ENCODE peak calls at places on chromosomes 13 and 19, in seven cellular contexts. N, C, Y, L, T, G and D are unnamed samples.

GRCh38 chr19:56476093-56476492 is 1.1 kb downstream of the ZNF667 start:
- DNase-seq in G (no peak), Y (no peak), T (no peak), C (no peak), L (no peak), N (no peak), D (no peak)

GRCh38 chr19:38657633-38658222 is 10.3 kb downstream of the ACTN4 start:
- DNase-seq in N (no peak), Y (no peak), C (no peak), T (no peak), G (no peak), L (no peak), D (peak)

GRCh38 chr13:37868691-37869505 is 674 bp downstream of the TRPC4 start:
- DNase-seq in T (no peak), G (no peak), N (no peak), Y (no peak), L (peak), C (no peak), D (peak)

GRCh38 chr19:2495130-2495641 is 19.3 kb downstream of the GADD45B start:
- DNase-seq in N (peak), C (peak), G (no peak), L (peak), T (peak), Y (no peak), D (peak)

GRCh38 chr13:99376924-99377323 is 69.7 kb upstream of the GPR183 start:
- DNase-seq in Y (no peak), T (no peak), N (no peak), C (no peak), G (no peak), L (no peak), D (no peak)

GRCh38 chr19:19464339-19465098 is 50.8 kb downstream of the TSSK6 start:
- DNase-seq in Y (no peak), L (peak), G (no peak), T (no peak), N (no peak), C (no peak), D (peak)

GRCh38 chr13:113942591-113943103 is 31.2 kb downstream of the C13orf46 start:
- DNase-seq in C (no peak), T (no peak), L (peak), N (no peak), G (no peak), Y (no peak), D (no peak)

GRCh38 chr13:27252467-27252866 is 1.1 kb downstream of the RPL21 start:
- DNase-seq in N (no peak), G (no peak), T (no peak), Y (no peak), L (no peak), C (no peak), D (no peak)

GRCh38 chr13:41458939-41459753 is 1.8 kb downstream of the RGCC start:
- DNase-seq in T (no peak), C (peak), G (no peak), Y (no peak), N (no peak), L (peak), D (peak)

GRCh38 chr13:42277618-42278276 is 5.8 kb downstream of the AKAP11 start:
- DNase-seq in N (no peak), Y (no peak), G (no peak), C (no peak), T (no peak), L (no peak), D (no peak)

GRCh38 chr19:50568321-50569022 is at the start of gene LRRC4B:
- DNase-seq in Y (no peak), C (no peak), G (no peak), L (peak), T (no peak), N (no peak), D (no peak)